ENCODE peak calls at places on chromosomes 13 and 19, in six cellular contexts. One of them, this sample, is unnamed.

GRCh38 chr19:4360641-4361151 is 17.3 kb downstream of the MPND start:
- DNase-seq in GM23338: no peak
- DNase-seq in prostate gland: no peak
- DNase-seq in sigmoid colon: peak; percentile 79
- DNase-seq in vagina: no peak
- DNase-seq in endothelial cell of umbilical vein: no peak
- DNase-seq in this sample: peak; percentile 74

GRCh38 chr13:102405499-102406079 is 3.7 kb upstream of the FGF14 start:
- DNase-seq in GM23338: peak; percentile 70
- DNase-seq in prostate gland: no peak
- DNase-seq in sigmoid colon: no peak
- DNase-seq in vagina: no peak
- DNase-seq in endothelial cell of umbilical vein: no peak
- DNase-seq in this sample: no peak

GRCh38 chr13:30577381-30577780 is 40.3 kb upstream of the USPL1 start:
- DNase-seq in GM23338: no peak
- DNase-seq in prostate gland: no peak
- DNase-seq in sigmoid colon: no peak
- DNase-seq in vagina: no peak
- DNase-seq in endothelial cell of umbilical vein: no peak
- DNase-seq in this sample: no peak

GRCh38 chr13:101875717-101876393 is 423.4 kb downstream of the ITGBL1 start:
- DNase-seq in GM23338: no peak
- DNase-seq in prostate gland: peak; percentile 10
- DNase-seq in sigmoid colon: no peak
- DNase-seq in vagina: no peak
- DNase-seq in endothelial cell of umbilical vein: no peak
- DNase-seq in this sample: no peak

GRCh38 chr19:38917921-38918491 is 6.0 kb upstream of the CCER2 start:
- DNase-seq in GM23338: peak; percentile 36
- DNase-seq in prostate gland: no peak
- DNase-seq in sigmoid colon: no peak
- DNase-seq in vagina: no peak
- DNase-seq in endothelial cell of umbilical vein: no peak
- DNase-seq in this sample: peak; percentile 44

GRCh38 chr19:4606921-4607678 is 32.2 kb upstream of the TNFAIP8L1 start:
- DNase-seq in GM23338: peak; percentile 78
- DNase-seq in prostate gland: no peak
- DNase-seq in sigmoid colon: no peak
- DNase-seq in vagina: no peak
- DNase-seq in endothelial cell of umbilical vein: peak; percentile 22
- DNase-seq in this sample: peak; percentile 73

GRCh38 chr19:38718747-38719543 is 25.3 kb downstream of the CAPN12 start:
- DNase-seq in GM23338: peak; percentile 74
- DNase-seq in prostate gland: no peak
- DNase-seq in sigmoid colon: peak; percentile 85
- DNase-seq in vagina: no peak
- DNase-seq in endothelial cell of umbilical vein: no peak
- DNase-seq in this sample: no peak

GRCh38 chr19:11494634-11495285 is 10.9 kb downstream of the ZNF653 start:
- DNase-seq in GM23338: no peak
- DNase-seq in prostate gland: no peak
- DNase-seq in sigmoid colon: no peak
- DNase-seq in vagina: no peak
- DNase-seq in endothelial cell of umbilical vein: no peak
- DNase-seq in this sample: no peak

GRCh38 chr19:38213911-38214625 is 10.0 kb downstream of the DPF1 start:
- DNase-seq in GM23338: peak; percentile 70
- DNase-seq in prostate gland: no peak
- DNase-seq in sigmoid colon: no peak
- DNase-seq in vagina: no peak
- DNase-seq in endothelial cell of umbilical vein: no peak
- DNase-seq in this sample: no peak

GRCh38 chr19:35476149-35476548 is 14.1 kb downstream of the KRTDAP start:
- DNase-seq in GM23338: peak; percentile 90
- DNase-seq in prostate gland: no peak
- DNase-seq in sigmoid colon: no peak
- DNase-seq in vagina: no peak
- DNase-seq in endothelial cell of umbilical vein: no peak
- DNase-seq in this sample: no peak

GRCh38 chr19:39188960-39189359 is 7.8 kb upstream of the NCCRP1 start:
- DNase-seq in GM23338: no peak
- DNase-seq in prostate gland: no peak
- DNase-seq in sigmoid colon: no peak
- DNase-seq in vagina: no peak
- DNase-seq in endothelial cell of umbilical vein: no peak
- DNase-seq in this sample: no peak

GRCh38 chr13:107649071-107649470 is 566.3 kb downstream of the LIG4 start:
- DNase-seq in GM23338: no peak
- DNase-seq in prostate gland: no peak
- DNase-seq in sigmoid colon: no peak
- DNase-seq in vagina: no peak
- DNase-seq in endothelial cell of umbilical vein: no peak
- DNase-seq in this sample: no peak

GRCh38 chr13:25752957-25753540 is 298.8 kb downstream of the SHISA2 start:
- DNase-seq in GM23338: no peak
- DNase-seq in prostate gland: no peak
- DNase-seq in sigmoid colon: no peak
- DNase-seq in vagina: no peak
- DNase-seq in endothelial cell of umbilical vein: peak; percentile 43
- DNase-seq in this sample: no peak

GRCh38 chr19:21202865-21203494 is 61.1 kb downstream of the ZNF431 start:
- DNase-seq in GM23338: peak; percentile 92
- DNase-seq in prostate gland: peak; percentile 17
- DNase-seq in sigmoid colon: no peak
- DNase-seq in vagina: no peak
- DNase-seq in endothelial cell of umbilical vein: peak; percentile 15
- DNase-seq in this sample: no peak

GRCh38 chr13:34217343-34218094 is 399.6 kb downstream of the RFC3 start:
- DNase-seq in GM23338: no peak
- DNase-seq in prostate gland: no peak
- DNase-seq in sigmoid colon: no peak
- DNase-seq in vagina: no peak
- DNase-seq in endothelial cell of umbilical vein: no peak
- DNase-seq in this sample: no peak

GRCh38 chr19:5553892-5554291 is 13.9 kb downstream of the TINCR start:
- DNase-seq in GM23338: no peak
- DNase-seq in prostate gland: no peak
- DNase-seq in sigmoid colon: no peak
- DNase-seq in vagina: no peak
- DNase-seq in endothelial cell of umbilical vein: no peak
- DNase-seq in this sample: no peak

GRCh38 chr13:26457212-26457611 is 100.3 kb upstream of the WASF3 start:
- DNase-seq in GM23338: no peak
- DNase-seq in prostate gland: no peak
- DNase-seq in sigmoid colon: no peak
- DNase-seq in vagina: no peak
- DNase-seq in endothelial cell of umbilical vein: no peak
- DNase-seq in this sample: no peak

GRCh38 chr19:9849786-9850185 is 14.7 kb downstream of the PIN1 start:
- DNase-seq in GM23338: no peak
- DNase-seq in prostate gland: no peak
- DNase-seq in sigmoid colon: no peak
- DNase-seq in vagina: no peak
- DNase-seq in endothelial cell of umbilical vein: no peak
- DNase-seq in this sample: no peak

GRCh38 chr19:15373644-15374043 is 5.9 kb downstream of the AKAP8 start:
- DNase-seq in GM23338: no peak
- DNase-seq in prostate gland: no peak
- DNase-seq in sigmoid colon: no peak
- DNase-seq in vagina: no peak
- DNase-seq in endothelial cell of umbilical vein: no peak
- DNase-seq in this sample: peak; percentile 59

GRCh38 chr13:99527346-99527745 is 26.1 kb downstream of the TM9SF2 start:
- DNase-seq in GM23338: no peak
- DNase-seq in prostate gland: no peak
- DNase-seq in sigmoid colon: no peak
- DNase-seq in vagina: no peak
- DNase-seq in endothelial cell of umbilical vein: no peak
- DNase-seq in this sample: no peak

GRCh38 chr13:79810671-79811070 is 329.7 kb downstream of the NDFIP2 start:
- DNase-seq in GM23338: peak; percentile 72
- DNase-seq in prostate gland: no peak
- DNase-seq in sigmoid colon: no peak
- DNase-seq in vagina: no peak
- DNase-seq in endothelial cell of umbilical vein: peak; percentile 70
- DNase-seq in this sample: no peak

GRCh38 chr19:39752390-39752789 is 14.6 kb upstream of the CLC start:
- DNase-seq in GM23338: no peak
- DNase-seq in prostate gland: no peak
- DNase-seq in sigmoid colon: no peak
- DNase-seq in vagina: no peak
- DNase-seq in endothelial cell of umbilical vein: no peak
- DNase-seq in this sample: no peak

GRCh38 chr13:28522871-28523270 is 27.9 kb upstream of the FLT1 start:
- DNase-seq in GM23338: no peak
- DNase-seq in prostate gland: no peak
- DNase-seq in sigmoid colon: no peak
- DNase-seq in vagina: no peak
- DNase-seq in endothelial cell of umbilical vein: no peak
- DNase-seq in this sample: no peak

GRCh38 chr19:17260842-17261325 is 3.7 kb downstream of the USHBP1 start:
- DNase-seq in GM23338: peak; percentile 96
- DNase-seq in prostate gland: peak; percentile 67
- DNase-seq in sigmoid colon: peak; percentile 89
- DNase-seq in vagina: no peak
- DNase-seq in endothelial cell of umbilical vein: peak; percentile 74
- DNase-seq in this sample: peak; percentile 97

GRCh38 chr19:854549-854948 is 2.4 kb downstream of the ELANE start:
- DNase-seq in GM23338: no peak
- DNase-seq in prostate gland: no peak
- DNase-seq in sigmoid colon: no peak
- DNase-seq in vagina: no peak
- DNase-seq in endothelial cell of umbilical vein: no peak
- DNase-seq in this sample: no peak

GRCh38 chr19:858284-858683 is 1.2 kb upstream of the CFD start:
- DNase-seq in GM23338: no peak
- DNase-seq in prostate gland: no peak
- DNase-seq in sigmoid colon: no peak
- DNase-seq in vagina: no peak
- DNase-seq in endothelial cell of umbilical vein: no peak
- DNase-seq in this sample: no peak

GRCh38 chr19:853014-853553 is 981 bp downstream of the ELANE start:
- DNase-seq in GM23338: no peak
- DNase-seq in prostate gland: no peak
- DNase-seq in sigmoid colon: no peak
- DNase-seq in vagina: no peak
- DNase-seq in endothelial cell of umbilical vein: no peak
- DNase-seq in this sample: no peak

GRCh38 chr19:855142-855541 is 3.0 kb downstream of the ELANE start:
- DNase-seq in GM23338: no peak
- DNase-seq in prostate gland: no peak
- DNase-seq in sigmoid colon: no peak
- DNase-seq in vagina: no peak
- DNase-seq in endothelial cell of umbilical vein: no peak
- DNase-seq in this sample: no peak

GRCh38 chr19:855566-856120 is 3.5 kb downstream of the ELANE start:
- DNase-seq in GM23338: no peak
- DNase-seq in prostate gland: no peak
- DNase-seq in sigmoid colon: no peak
- DNase-seq in vagina: no peak
- DNase-seq in endothelial cell of umbilical vein: no peak
- DNase-seq in this sample: no peak
- TF ChIP-seq POLR2AphosphoS5 in GM23338: no peak
- TF ChIP-seq POLR2AphosphoS5 in prostate gland: no peak
- TF ChIP-seq POLR2AphosphoS5 in sigmoid colon: no peak
- TF ChIP-seq POLR2AphosphoS5 in vagina: no peak
- TF ChIP-seq POLR2AphosphoS5 in endothelial cell of umbilical vein: no peak
- TF ChIP-seq POLR2AphosphoS5 in this sample: no peak

GRCh38 chr19:44753932-44754742 is 5.6 kb downstream of the BCL3 start:
- DNase-seq in GM23338: peak; percentile 81
- DNase-seq in prostate gland: peak; percentile 95
- DNase-seq in sigmoid colon: peak; percentile 97
- DNase-seq in vagina: no peak
- DNase-seq in endothelial cell of umbilical vein: peak; percentile 55
- DNase-seq in this sample: peak; percentile 99

GRCh38 chr19:44756089-44756562 is 7.6 kb downstream of the BCL3 start:
- DNase-seq in GM23338: no peak
- DNase-seq in prostate gland: no peak
- DNase-seq in sigmoid colon: no peak
- DNase-seq in vagina: no peak
- DNase-seq in endothelial cell of umbilical vein: no peak
- DNase-seq in this sample: no peak

GRCh38 chr19:44755219-44755618 is 6.7 kb downstream of the BCL3 start:
- DNase-seq in GM23338: no peak
- DNase-seq in prostate gland: no peak
- DNase-seq in sigmoid colon: no peak
- DNase-seq in vagina: no peak
- DNase-seq in endothelial cell of umbilical vein: no peak
- DNase-seq in this sample: no peak

GRCh38 chr19:44753619-44753931 is 5.1 kb downstream of the BCL3 start:
- DNase-seq in GM23338: no peak
- DNase-seq in prostate gland: no peak
- DNase-seq in sigmoid colon: no peak
- DNase-seq in vagina: no peak
- DNase-seq in endothelial cell of umbilical vein: no peak
- DNase-seq in this sample: no peak

DNA sequence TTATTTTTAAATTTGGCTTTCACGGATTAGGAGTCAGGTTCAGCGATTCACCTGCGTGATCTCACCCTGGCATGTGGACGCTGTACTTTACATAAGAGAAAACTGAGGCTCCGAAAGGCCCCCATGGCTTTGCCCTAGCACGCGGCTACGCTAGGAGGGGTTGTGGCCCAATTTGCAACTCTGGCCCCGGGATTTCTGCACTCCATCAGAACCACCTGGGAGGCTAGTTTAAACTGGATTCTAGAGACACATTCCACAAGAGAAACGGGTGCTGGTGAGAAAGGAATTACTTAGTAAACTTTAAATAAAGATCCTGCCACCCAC is 6.2 kb downstream of the BCL3 start:
- DNase-seq in GM23338: peak; percentile 43
- DNase-seq in prostate gland: no peak
- DNase-seq in sigmoid colon: no peak
- DNase-seq in vagina: no peak
- DNase-seq in endothelial cell of umbilical vein: no peak
- DNase-seq in this sample: no peak
- H3K4me3 ChIP-seq in GM23338: peak overlapping the region; percentile 72
- H3K4me3 ChIP-seq in prostate gland: no peak overlapping the region
- H3K4me3 ChIP-seq in sigmoid colon: peak overlapping the region; percentile 72
- H3K4me3 ChIP-seq in vagina: peak overlapping the region; percentile 43
- H3K4me3 ChIP-seq in endothelial cell of umbilical vein: no peak overlapping the region
- H3K4me3 ChIP-seq in this sample: peak overlapping the region; percentile 45

DNA sequence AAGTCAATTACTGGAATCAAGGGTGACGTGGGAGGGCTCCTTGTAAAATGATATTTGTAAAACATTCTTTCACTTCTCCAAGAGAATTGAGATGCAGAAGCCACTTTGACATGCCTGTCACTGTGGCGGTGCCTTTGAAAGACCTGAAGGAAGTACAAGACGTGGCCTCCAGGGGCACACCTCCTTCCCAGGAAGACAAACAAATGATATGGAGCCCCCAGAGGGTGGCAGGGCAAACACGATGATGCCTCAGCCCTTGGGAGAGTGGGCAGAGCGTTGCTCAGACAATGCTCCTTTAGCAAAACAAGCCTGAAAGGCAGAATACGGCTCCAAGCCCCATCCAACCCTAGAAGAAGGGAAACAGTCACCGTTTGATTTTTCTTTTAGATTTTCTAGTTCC is 9.3 kb upstream of the ATP12A start:
- DNase-seq in GM23338: peak; percentile 87
- DNase-seq in prostate gland: no peak
- DNase-seq in sigmoid colon: no peak
- DNase-seq in vagina: no peak
- DNase-seq in endothelial cell of umbilical vein: no peak
- DNase-seq in this sample: no peak
- H3K27ac ChIP-seq in GM23338: no peak overlapping the region
- H3K27ac ChIP-seq in prostate gland: no peak overlapping the region
- H3K27ac ChIP-seq in sigmoid colon: peak overlapping the region; percentile 74
- H3K27ac ChIP-seq in vagina: peak overlapping the region; percentile 22
- H3K27ac ChIP-seq in endothelial cell of umbilical vein: no peak overlapping the region
- H3K27ac ChIP-seq in this sample: no peak overlapping the region

GRCh38 chr19:6753178-6754031 is 13.8 kb downstream of the SH2D3A start:
- DNase-seq in GM23338: peak; percentile 99
- DNase-seq in prostate gland: no peak
- DNase-seq in sigmoid colon: peak; percentile 92
- DNase-seq in vagina: no peak
- DNase-seq in endothelial cell of umbilical vein: peak; percentile 82
- DNase-seq in this sample: peak; percentile 95
- TF ChIP-seq POLR2AphosphoS5 in GM23338: peak; percentile 61
- TF ChIP-seq POLR2AphosphoS5 in prostate gland: peak; percentile 47
- TF ChIP-seq POLR2AphosphoS5 in sigmoid colon: peak; percentile 19
- TF ChIP-seq POLR2AphosphoS5 in vagina: peak; percentile 69
- TF ChIP-seq POLR2AphosphoS5 in endothelial cell of umbilical vein: peak; percentile 24
- TF ChIP-seq POLR2AphosphoS5 in this sample: peak; percentile 71